ENCODE peak calls at places on chromosome 9, in five cellular contexts. M is amniotic epithelial cell; H is stimulated activated naive CD8-positive, alpha-beta T cell treated with anti-CD3 and anti-CD28 coated beads, Interleukin-15, amount 100 ng/mL, for 72 hours; A is GM23248; D is iPS-NIHi11. G is an unnamed sample.

GRCh38 chr9:137069508-137070071 is 767 bp downstream of the SAPCD2 start:
- DNase-seq in M (no peak), H (peak; percentile 19), A (no peak), D (peak; percentile 52), G (peak; percentile 79)

GRCh38 chr9:5429873-5430564 is 7.7 kb downstream of the PLGRKT start:
- DNase-seq in M (no peak), H (no peak), A (no peak), D (no peak), G (no peak)

GRCh38 chr9:37921546-37922300 is 17.8 kb upstream of the SLC25A51 start:
- DNase-seq in M (peak; percentile 90), H (no peak), A (no peak), D (no peak), G (no peak)

GRCh38 chr9:89185980-89186379 is 7.4 kb upstream of the SHC3 start:
- DNase-seq in M (peak; percentile 46), H (no peak), A (peak; percentile 41), D (peak; percentile 77), G (peak; percentile 75)

GRCh38 chr9:131701789-131702337 is 38.0 kb downstream of the RAPGEF1 start:
- DNase-seq in M (no peak), H (no peak), A (no peak), D (no peak), G (no peak)

GRCh38 chr9:73613092-73613701 is 461.5 kb downstream of the ANXA1 start:
- DNase-seq in M (peak; percentile 99), H (no peak), A (no peak), D (no peak), G (no peak)

GRCh38 chr9:114099523-114100270 is 605 bp upstream of the KIF12 start:
- DNase-seq in M (no peak), H (no peak), A (no peak), D (no peak), G (no peak)

GRCh38 chr9:68844623-68845612 is 139.9 kb downstream of the PIP5K1B start:
- DNase-seq in M (peak; percentile 1), H (peak; percentile 28), A (peak; percentile 36), D (peak; percentile 62), G (peak; percentile 68)

GRCh38 chr9:3331801-3332200 is 194.0 kb downstream of the RFX3 start:
- DNase-seq in M (peak; percentile 21), H (no peak), A (no peak), D (peak; percentile 32), G (peak; percentile 13)

GRCh38 chr9:112884086-112884485 is 6.6 kb downstream of the SLC46A2 start:
- DNase-seq in M (peak; percentile 90), H (no peak), A (peak; percentile 50), D (peak; percentile 55), G (no peak)

GRCh38 chr9:83327750-83328622 is 210.2 kb downstream of the FRMD3 start:
- DNase-seq in M (no peak), H (no peak), A (peak; percentile 3), D (no peak), G (no peak)

GRCh38 chr9:95755421-95755730 is 120.1 kb upstream of the ERCC6L2 start:
- DNase-seq in M (no peak), H (no peak), A (no peak), D (no peak), G (no peak)

G was measured in neural progenitor cell.